ENCODE peak calls at places on chromosomes 3 and 15, in four cellular contexts. Q is AG09309, D is lung, H is gastrocnemius medialis. E is an unnamed sample.

GRCh38 chr3:171342783-171343420 is 117.3 kb downstream of the TNIK start:
- DNase-seq in Q (no peak), D (no peak), H (no peak), E (no peak)

GRCh38 chr3:151816091-151816604 is 2.2 kb downstream of the AADAC start:
- DNase-seq in Q (no peak), D (peak; percentile 44), H (no peak), E (peak; percentile 47)

GRCh38 chr15:38593523-38593922 is 28.9 kb upstream of the RASGRP1 start:
- DNase-seq in Q (no peak), D (peak; percentile 46), H (no peak), E (no peak)

GRCh38 chr3:119279101-119279554 is 15.1 kb upstream of the ARHGAP31 start:
- DNase-seq in Q (no peak), D (no peak), H (no peak), E (peak; percentile 39)

GRCh38 chr15:28026221-28026620 is 72.9 kb downstream of the OCA2 start:
- DNase-seq in Q (no peak), D (peak; percentile 25), H (no peak), E (no peak)

GRCh38 chr3:46612324-46612723 is at the start of gene FAM240A:
- DNase-seq in Q (no peak), D (no peak), H (peak; percentile 25), E (no peak)

GRCh38 chr15:52098328-52098727 is 14.2 kb downstream of the BCL2L10 start:
- DNase-seq in Q (no peak), D (no peak), H (no peak), E (no peak)

GRCh38 chr3:155701882-155702465 is 42.9 kb downstream of the PLCH1 start:
- DNase-seq in Q (peak; percentile 21), D (no peak), H (no peak), E (no peak)

GRCh38 chr15:64825081-64825430 is 391 bp downstream of the PIF1 start:
- DNase-seq in Q (no peak), D (no peak), H (no peak), E (no peak)

GRCh38 chr3:57142335-57142734 is 22.8 kb downstream of the IL17RD start:
- DNase-seq in Q (no peak), D (no peak), H (no peak), E (no peak)

GRCh38 chr15:88810449-88810848 is 7.2 kb downstream of the ACAN start:
- DNase-seq in Q (no peak), D (no peak), H (no peak), E (no peak)

GRCh38 chr3:120021523-120021922 is 72.7 kb downstream of the GSK3B start:
- DNase-seq in Q (peak; percentile 4), D (no peak), H (no peak), E (no peak)

GRCh38 chr3:169668081-169668956 is 4.8 kb upstream of the MECOM start:
- DNase-seq in Q (no peak), D (no peak), H (no peak), E (no peak)

GRCh38 chr3:155356594-155357370 is 63.3 kb upstream of the STRIT1 start:
- DNase-seq in Q (no peak), D (no peak), H (no peak), E (no peak)

GRCh38 chr3:194312743-194313281 is 38.3 kb downstream of the CPN2 start:
- DNase-seq in Q (no peak), D (no peak), H (peak; percentile 62), E (no peak)

GRCh38 chr3:72262707-72263106 is 477.8 kb upstream of the PROK2 start:
- DNase-seq in Q (no peak), D (no peak), H (no peak), E (no peak)

GRCh38 chr15:89876736-89877135 is 17.1 kb downstream of the AP3S2 start:
- DNase-seq in Q (no peak), D (no peak), H (no peak), E (no peak)

GRCh38 chr3:17038900-17039545 is 154.3 kb downstream of the PLCL2 start:
- DNase-seq in Q (no peak), D (no peak), H (no peak), E (no peak)

GRCh38 chr15:76776480-76776879 is 128.7 kb downstream of the SCAPER start:
- DNase-seq in Q (no peak), D (no peak), H (no peak), E (no peak)

GRCh38 chr3:132006605-132007204 is 28.1 kb downstream of the CPNE4 start:
- DNase-seq in Q (no peak), D (peak; percentile 34), H (no peak), E (no peak)

GRCh38 chr3:121566773-121567172 is 976 bp upstream of the ARGFX start:
- DNase-seq in Q (no peak), D (no peak), H (no peak), E (no peak)

GRCh38 chr15:92845109-92845508 is 55.0 kb upstream of the CHD2 start:
- DNase-seq in Q (no peak), D (no peak), H (no peak), E (no peak)

GRCh38 chr3:59726279-59726678 is 676.5 kb upstream of the CFAP20DC start:
- DNase-seq in Q (no peak), D (no peak), H (no peak), E (no peak)

GRCh38 chr3:94185753-94186152 is 122.9 kb downstream of the NSUN3 start:
- DNase-seq in Q (no peak), D (no peak), H (no peak), E (no peak)

GRCh38 chr15:100209204-100209603 is 132.6 kb downstream of the ADAMTS17 start:
- DNase-seq in Q (no peak), D (no peak), H (no peak), E (no peak)

GRCh38 chr15:51369451-51369761 is 28.0 kb downstream of the GLDN start:
- DNase-seq in Q (no peak), D (no peak), H (no peak), E (no peak)

GRCh38 chr3:16355864-16356263 is 90.9 kb downstream of the OXNAD1 start:
- DNase-seq in Q (no peak), D (no peak), H (peak; percentile 27), E (no peak)

GRCh38 chr3:160459450-160459970 is 9.9 kb upstream of the TRIM59 start:
- DNase-seq in Q (no peak), D (no peak), H (no peak), E (no peak)

GRCh38 chr3:13204177-13204581 is 130.9 kb upstream of the IQSEC1 start:
- DNase-seq in Q (no peak), D (no peak), H (no peak), E (no peak)

GRCh38 chr3:128478576-128479506 is 12.2 kb upstream of the DNAJB8 start:
- DNase-seq in Q (no peak), D (no peak), H (no peak), E (no peak)

GRCh38 chr3:58793052-58793451 is 126.5 kb upstream of the FAM3D start:
- DNase-seq in Q (no peak), D (no peak), H (no peak), E (no peak)

GRCh38 chr15:100726426-100727190 is 124.2 kb downstream of the ASB7 start:
- DNase-seq in Q (no peak), D (peak; percentile 18), H (no peak), E (no peak)

GRCh38 chr3:177772908-177773557 is 575.8 kb upstream of the TBL1XR1 start:
- DNase-seq in Q (no peak), D (no peak), H (no peak), E (peak; percentile 31)

GRCh38 chr3:121786485-121786884 is 36.9 kb upstream of the GOLGB1 start:
- DNase-seq in Q (no peak), D (no peak), H (no peak), E (no peak)

GRCh38 chr15:41927516-41927915 is 33.7 kb upstream of the SPTBN5 start:
- DNase-seq in Q (no peak), D (no peak), H (no peak), E (no peak)

GRCh38 chr3:74287557-74287956 is 326.9 kb downstream of the CNTN3 start:
- DNase-seq in Q (no peak), D (no peak), H (no peak), E (no peak)

GRCh38 chr3:196979545-196979944 is 10.9 kb upstream of the PIGZ start:
- DNase-seq in Q (peak; percentile 49), D (no peak), H (no peak), E (no peak)

GRCh38 chr15:101133751-101134261 is 118.0 kb downstream of the CHSY1 start:
- DNase-seq in Q (no peak), D (no peak), H (no peak), E (no peak)

DNA sequence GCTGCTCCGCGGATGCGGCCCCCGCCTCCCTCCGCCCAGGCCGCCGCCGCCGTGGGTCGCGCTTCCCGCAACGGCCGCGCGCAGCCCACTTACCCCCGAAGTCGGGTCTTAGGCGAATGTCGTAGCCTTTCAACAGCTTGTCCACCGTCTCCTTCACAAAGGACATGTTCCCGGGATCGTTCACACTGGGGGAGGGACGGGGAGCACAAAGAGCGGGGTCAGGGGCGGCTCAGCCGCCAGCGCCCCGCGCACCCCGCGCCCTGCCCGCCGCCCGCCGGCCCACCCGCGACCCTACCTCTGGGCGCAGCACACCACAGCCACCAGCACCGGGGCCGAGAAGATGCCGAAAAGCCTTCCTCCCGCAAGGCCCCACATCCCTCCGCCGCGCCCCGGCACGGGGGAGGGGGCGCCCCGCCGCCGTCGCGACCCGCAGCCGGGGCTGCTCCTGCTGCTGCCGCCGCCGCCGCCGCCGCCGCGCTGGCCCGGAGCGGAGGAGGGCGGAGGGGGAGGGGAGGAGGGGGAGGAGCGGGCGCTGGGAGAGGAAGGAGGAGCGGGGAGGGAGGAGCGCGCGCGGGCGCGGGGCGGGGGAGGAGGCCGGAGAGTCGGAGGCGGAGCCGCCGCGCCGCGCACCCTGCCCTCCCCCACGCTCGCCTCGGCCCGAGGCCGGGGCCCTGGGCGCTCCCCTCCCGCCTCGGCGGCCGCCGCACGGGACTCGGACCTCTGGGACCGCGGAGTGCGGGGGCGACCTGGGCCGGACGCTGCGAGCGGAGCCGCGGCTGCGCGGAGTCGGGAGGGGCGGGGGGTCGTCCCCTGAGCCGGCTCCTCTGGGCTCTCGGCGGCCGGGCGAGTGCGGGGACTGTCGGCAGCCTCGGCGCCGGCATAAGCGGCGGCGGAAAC is at the start of gene GABRB3:
- DNase-seq in Q (no peak), D (peak; percentile 40), H (no peak), E (no peak)
- H3K4me3 ChIP-seq in Q (no peak within 1 kb of the TSS), D (peak within 1 kb of the TSS; percentile 21), H (no peak within 1 kb of the TSS), E (no peak within 1 kb of the TSS)

GRCh38 chr3:185067173-185067572 is 85.7 kb downstream of the C3orf70 start:
- DNase-seq in Q (no peak), D (no peak), H (no peak), E (no peak)
- H3K4me3 ChIP-seq in Q (no peak overlapping the region), D (no peak overlapping the region), H (no peak overlapping the region), E (no peak overlapping the region)

GRCh38 chr3:141093397-141093796 is 42.2 kb downstream of the SPSB4 start:
- DNase-seq in Q (no peak), D (no peak), H (no peak), E (no peak)

GRCh38 chr3:141094851-141095545 is 43.9 kb downstream of the SPSB4 start:
- DNase-seq in Q (no peak), D (no peak), H (peak; percentile 72), E (no peak)

GRCh38 chr3:141092663-141093062 is 41.5 kb downstream of the SPSB4 start:
- DNase-seq in Q (no peak), D (no peak), H (no peak), E (no peak)

GRCh38 chr3:141095546-141095937 is 44.4 kb downstream of the SPSB4 start:
- DNase-seq in Q (no peak), D (no peak), H (no peak), E (no peak)

GRCh38 chr3:141093971-141094401 is 42.8 kb downstream of the SPSB4 start:
- DNase-seq in Q (no peak), D (no peak), H (peak; percentile 75), E (no peak)
- H3K4me3 ChIP-seq in Q (no peak overlapping the region), D (no peak overlapping the region), H (no peak overlapping the region), E (no peak overlapping the region)

DNA sequence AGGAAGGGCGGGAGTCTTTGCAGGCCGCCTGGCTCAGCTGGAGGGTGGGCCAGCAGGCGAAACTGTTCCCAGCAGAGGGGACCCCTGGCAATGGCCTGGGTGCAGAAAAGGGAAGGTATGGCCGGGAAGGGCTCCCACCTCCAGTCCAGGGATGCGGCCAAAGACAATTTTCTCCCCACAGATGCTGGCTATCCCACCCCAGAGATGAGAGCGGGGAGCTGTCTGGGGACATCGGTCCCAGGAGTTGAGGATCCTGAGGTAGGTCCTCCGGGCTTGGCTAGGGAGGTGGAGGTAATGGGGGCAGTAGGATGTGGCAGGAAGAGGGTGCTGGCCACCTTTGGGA is 1.7 kb downstream of the SEMA3G start:
- DNase-seq in Q (no peak), D (no peak), H (no peak), E (no peak)
- H3K4me3 ChIP-seq in Q (no peak overlapping the region), D (peak overlapping the region; percentile 29), H (no peak overlapping the region), E (no peak overlapping the region)

E was measured in SJSA1.